ENCODE peak calls at places on chromosomes 2 and 18, in six cellular contexts. One of them, this sample, is unnamed. For H3K4me1 and H3K9me3, the result is how much of the 10 kb centered on the place peaks cover.

GRCh38 chr2:219252570-219252899 is 508 bp upstream of the TUBA4B start:
- DNase-seq in psoas muscle: no peak
- DNase-seq in uterus: no peak
- DNase-seq in thyroid gland: peak
- DNase-seq in ovary: no peak
- DNase-seq in upper lobe of right lung: no peak
- DNase-seq in this sample: no peak

GRCh38 chr2:110114801-110115200 is 821 bp downstream of the MALL start:
- DNase-seq in psoas muscle: no peak
- DNase-seq in uterus: no peak
- DNase-seq in thyroid gland: no peak
- DNase-seq in ovary: no peak
- DNase-seq in upper lobe of right lung: no peak
- DNase-seq in this sample: no peak

GRCh38 chr2:66854304-66854703 is 419.4 kb downstream of the MEIS1 start:
- DNase-seq in psoas muscle: no peak
- DNase-seq in uterus: no peak
- DNase-seq in thyroid gland: no peak
- DNase-seq in ovary: no peak
- DNase-seq in upper lobe of right lung: no peak
- DNase-seq in this sample: no peak

GRCh38 chr2:415986-416610 is 128.2 kb upstream of the ALKAL2 start:
- DNase-seq in psoas muscle: no peak
- DNase-seq in uterus: no peak
- DNase-seq in thyroid gland: no peak
- DNase-seq in ovary: no peak
- DNase-seq in upper lobe of right lung: no peak
- DNase-seq in this sample: no peak

GRCh38 chr2:68789603-68790002 is 55.0 kb downstream of the ARHGAP25 start:
- DNase-seq in psoas muscle: no peak
- DNase-seq in uterus: no peak
- DNase-seq in thyroid gland: no peak
- DNase-seq in ovary: no peak
- DNase-seq in upper lobe of right lung: no peak
- DNase-seq in this sample: no peak

GRCh38 chr2:179911569-179911968 is 50.2 kb upstream of the ZNF385B start:
- DNase-seq in psoas muscle: no peak
- DNase-seq in uterus: no peak
- DNase-seq in thyroid gland: no peak
- DNase-seq in ovary: no peak
- DNase-seq in upper lobe of right lung: no peak
- DNase-seq in this sample: no peak

GRCh38 chr2:120017201-120017600 is 4.3 kb downstream of the EPB41L5 start:
- DNase-seq in psoas muscle: no peak
- DNase-seq in uterus: no peak
- DNase-seq in thyroid gland: no peak
- DNase-seq in ovary: no peak
- DNase-seq in upper lobe of right lung: no peak
- DNase-seq in this sample: no peak

GRCh38 chr2:150466770-150467640 is 20.5 kb downstream of the RND3 start:
- DNase-seq in psoas muscle: no peak
- DNase-seq in uterus: no peak
- DNase-seq in thyroid gland: no peak
- DNase-seq in ovary: no peak
- DNase-seq in upper lobe of right lung: no peak
- DNase-seq in this sample: no peak

GRCh38 chr2:71186973-71187372 is 39.9 kb downstream of the PAIP2B start:
- DNase-seq in psoas muscle: no peak
- DNase-seq in uterus: no peak
- DNase-seq in thyroid gland: no peak
- DNase-seq in ovary: no peak
- DNase-seq in upper lobe of right lung: no peak
- DNase-seq in this sample: no peak

GRCh38 chr2:234732404-234733092 is 219.3 kb upstream of the SH3BP4 start:
- DNase-seq in psoas muscle: no peak
- DNase-seq in uterus: no peak
- DNase-seq in thyroid gland: no peak
- DNase-seq in ovary: no peak
- DNase-seq in upper lobe of right lung: no peak
- DNase-seq in this sample: no peak

GRCh38 chr18:11532758-11533512 is 76.5 kb upstream of the SLC35G4 start:
- DNase-seq in psoas muscle: no peak
- DNase-seq in uterus: no peak
- DNase-seq in thyroid gland: no peak
- DNase-seq in ovary: no peak
- DNase-seq in upper lobe of right lung: no peak
- DNase-seq in this sample: no peak

GRCh38 chr2:150618215-150618905 is 130.9 kb upstream of the RND3 start:
- DNase-seq in psoas muscle: no peak
- DNase-seq in uterus: no peak
- DNase-seq in thyroid gland: no peak
- DNase-seq in ovary: no peak
- DNase-seq in upper lobe of right lung: no peak
- DNase-seq in this sample: no peak

GRCh38 chr2:60819155-60819862 is 62.1 kb upstream of the REL start:
- DNase-seq in psoas muscle: no peak
- DNase-seq in uterus: no peak
- DNase-seq in thyroid gland: no peak
- DNase-seq in ovary: no peak
- DNase-seq in upper lobe of right lung: no peak
- DNase-seq in this sample: peak

GRCh38 chr18:6591491-6591890 is 138.0 kb upstream of the ARHGAP28 start:
- DNase-seq in psoas muscle: no peak
- DNase-seq in uterus: no peak
- DNase-seq in thyroid gland: no peak
- DNase-seq in ovary: no peak
- DNase-seq in upper lobe of right lung: no peak
- DNase-seq in this sample: no peak

GRCh38 chr18:49926076-49926745 is 112.9 kb upstream of the ACAA2 start:
- DNase-seq in psoas muscle: no peak
- DNase-seq in uterus: no peak
- DNase-seq in thyroid gland: no peak
- DNase-seq in ovary: no peak
- DNase-seq in upper lobe of right lung: no peak
- DNase-seq in this sample: no peak

GRCh38 chr18:44198296-44199284 is 482.1 kb upstream of the SETBP1 start:
- DNase-seq in psoas muscle: no peak
- DNase-seq in uterus: no peak
- DNase-seq in thyroid gland: peak
- DNase-seq in ovary: no peak
- DNase-seq in upper lobe of right lung: peak
- DNase-seq in this sample: no peak

GRCh38 chr2:25586726-25587144 is 86.6 kb downstream of the DTNB start:
- DNase-seq in psoas muscle: no peak
- DNase-seq in uterus: no peak
- DNase-seq in thyroid gland: no peak
- DNase-seq in ovary: no peak
- DNase-seq in upper lobe of right lung: no peak
- DNase-seq in this sample: no peak

GRCh38 chr18:9706081-9706935 is 1.8 kb upstream of the RAB31 start:
- DNase-seq in psoas muscle: no peak
- DNase-seq in uterus: no peak
- DNase-seq in thyroid gland: no peak
- DNase-seq in ovary: no peak
- DNase-seq in upper lobe of right lung: no peak
- DNase-seq in this sample: no peak

GRCh38 chr2:23037596-23037995 is 347.4 kb upstream of the KLHL29 start:
- DNase-seq in psoas muscle: no peak
- DNase-seq in uterus: no peak
- DNase-seq in thyroid gland: no peak
- DNase-seq in ovary: no peak
- DNase-seq in upper lobe of right lung: no peak
- DNase-seq in this sample: no peak

GRCh38 chr2:158685646-158686045 is 109.5 kb upstream of the DAPL1 start:
- DNase-seq in psoas muscle: no peak
- DNase-seq in uterus: no peak
- DNase-seq in thyroid gland: no peak
- DNase-seq in ovary: no peak
- DNase-seq in upper lobe of right lung: no peak
- DNase-seq in this sample: no peak

GRCh38 chr2:170271340-170271739 is 93.4 kb downstream of the MYO3B start:
- DNase-seq in psoas muscle: no peak
- DNase-seq in uterus: no peak
- DNase-seq in thyroid gland: peak
- DNase-seq in ovary: no peak
- DNase-seq in upper lobe of right lung: no peak
- DNase-seq in this sample: no peak

GRCh38 chr2:235330775-235331438 is 162.9 kb upstream of the AGAP1 start:
- DNase-seq in psoas muscle: no peak
- DNase-seq in uterus: no peak
- DNase-seq in thyroid gland: no peak
- DNase-seq in ovary: no peak
- DNase-seq in upper lobe of right lung: no peak
- DNase-seq in this sample: no peak

GRCh38 chr2:235595420-235596010 is 101.7 kb downstream of the AGAP1 start:
- DNase-seq in psoas muscle: peak
- DNase-seq in uterus: peak
- DNase-seq in thyroid gland: peak
- DNase-seq in ovary: peak
- DNase-seq in upper lobe of right lung: no peak
- DNase-seq in this sample: peak

GRCh38 chr18:808086-808485 is 4.0 kb downstream of the YES1 start:
- DNase-seq in psoas muscle: no peak
- DNase-seq in uterus: no peak
- DNase-seq in thyroid gland: no peak
- DNase-seq in ovary: no peak
- DNase-seq in upper lobe of right lung: no peak
- DNase-seq in this sample: no peak

GRCh38 chr18:805008-805754 is 6.9 kb downstream of the YES1 start:
- DNase-seq in psoas muscle: no peak
- DNase-seq in uterus: no peak
- DNase-seq in thyroid gland: no peak
- DNase-seq in ovary: no peak
- DNase-seq in upper lobe of right lung: no peak
- DNase-seq in this sample: no peak

GRCh38 chr18:809985-810642 is 1.9 kb downstream of the YES1 start:
- DNase-seq in psoas muscle: no peak
- DNase-seq in uterus: no peak
- DNase-seq in thyroid gland: no peak
- DNase-seq in ovary: no peak
- DNase-seq in upper lobe of right lung: no peak
- DNase-seq in this sample: no peak

GRCh38 chr18:808502-808901 is 3.5 kb downstream of the YES1 start:
- DNase-seq in psoas muscle: no peak
- DNase-seq in uterus: no peak
- DNase-seq in thyroid gland: no peak
- DNase-seq in ovary: no peak
- DNase-seq in upper lobe of right lung: no peak
- DNase-seq in this sample: no peak

DNA sequence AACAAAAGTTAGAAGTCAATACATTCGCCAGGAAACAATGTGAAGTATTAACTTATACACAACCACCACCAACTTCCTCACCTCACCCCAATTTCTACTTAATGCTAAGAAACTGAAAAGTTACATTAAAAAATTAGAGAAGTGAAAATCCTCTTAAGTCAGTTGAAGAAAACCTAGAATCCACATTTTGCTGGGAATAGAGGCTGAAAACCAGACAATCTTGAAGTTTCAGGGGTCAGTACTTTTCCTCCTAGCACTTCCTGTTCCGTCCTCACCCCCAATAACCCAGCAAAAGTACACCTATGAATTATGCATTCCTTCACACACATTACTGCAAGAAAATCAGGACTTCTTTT is 6.3 kb downstream of the YES1 start:
- DNase-seq in psoas muscle: no peak
- DNase-seq in uterus: no peak
- DNase-seq in thyroid gland: no peak
- DNase-seq in ovary: no peak
- DNase-seq in upper lobe of right lung: no peak
- DNase-seq in this sample: no peak
- H3K4me1 ChIP-seq in psoas muscle: under half
- H3K4me1 ChIP-seq in uterus: under half
- H3K4me1 ChIP-seq in thyroid gland: under half
- H3K4me1 ChIP-seq in ovary: under half
- H3K4me1 ChIP-seq in upper lobe of right lung: under half
- H3K4me1 ChIP-seq in this sample: under half

GRCh38 chr2:16330571-16331351 is 334.9 kb downstream of the CYRIA start:
- DNase-seq in psoas muscle: no peak
- DNase-seq in uterus: no peak
- DNase-seq in thyroid gland: no peak
- DNase-seq in ovary: no peak
- DNase-seq in upper lobe of right lung: no peak
- DNase-seq in this sample: no peak

GRCh38 chr2:16328521-16329190 is 337.0 kb downstream of the CYRIA start:
- DNase-seq in psoas muscle: no peak
- DNase-seq in uterus: no peak
- DNase-seq in thyroid gland: no peak
- DNase-seq in ovary: no peak
- DNase-seq in upper lobe of right lung: no peak
- DNase-seq in this sample: no peak

GRCh38 chr2:16331761-16332160 is 333.9 kb downstream of the CYRIA start:
- DNase-seq in psoas muscle: no peak
- DNase-seq in uterus: no peak
- DNase-seq in thyroid gland: no peak
- DNase-seq in ovary: no peak
- DNase-seq in upper lobe of right lung: no peak
- DNase-seq in this sample: no peak

GRCh38 chr2:16329421-16329820 is 336.2 kb downstream of the CYRIA start:
- DNase-seq in psoas muscle: no peak
- DNase-seq in uterus: no peak
- DNase-seq in thyroid gland: no peak
- DNase-seq in ovary: no peak
- DNase-seq in upper lobe of right lung: no peak
- DNase-seq in this sample: no peak

GRCh38 chr2:16330012-16330411 is 335.6 kb downstream of the CYRIA start:
- DNase-seq in psoas muscle: no peak
- DNase-seq in uterus: no peak
- DNase-seq in thyroid gland: no peak
- DNase-seq in ovary: no peak
- DNase-seq in upper lobe of right lung: no peak
- DNase-seq in this sample: no peak
- H3K9me3 ChIP-seq in psoas muscle: under half
- H3K9me3 ChIP-seq in uterus: under half
- H3K9me3 ChIP-seq in thyroid gland: under half
- H3K9me3 ChIP-seq in ovary: under half
- H3K9me3 ChIP-seq in upper lobe of right lung: under half
- H3K9me3 ChIP-seq in this sample: under half

GRCh38 chr2:43877782-43878464 is 39.2 kb downstream of the ABCG8 start:
- DNase-seq in psoas muscle: peak
- DNase-seq in uterus: peak
- DNase-seq in thyroid gland: peak
- DNase-seq in ovary: peak
- DNase-seq in upper lobe of right lung: no peak
- DNase-seq in this sample: peak
- H3K4me1 ChIP-seq in psoas muscle: under half
- H3K4me1 ChIP-seq in uterus: under half
- H3K4me1 ChIP-seq in thyroid gland: under half
- H3K4me1 ChIP-seq in ovary: under half
- H3K4me1 ChIP-seq in upper lobe of right lung: under half
- H3K4me1 ChIP-seq in this sample: under half

DNA sequence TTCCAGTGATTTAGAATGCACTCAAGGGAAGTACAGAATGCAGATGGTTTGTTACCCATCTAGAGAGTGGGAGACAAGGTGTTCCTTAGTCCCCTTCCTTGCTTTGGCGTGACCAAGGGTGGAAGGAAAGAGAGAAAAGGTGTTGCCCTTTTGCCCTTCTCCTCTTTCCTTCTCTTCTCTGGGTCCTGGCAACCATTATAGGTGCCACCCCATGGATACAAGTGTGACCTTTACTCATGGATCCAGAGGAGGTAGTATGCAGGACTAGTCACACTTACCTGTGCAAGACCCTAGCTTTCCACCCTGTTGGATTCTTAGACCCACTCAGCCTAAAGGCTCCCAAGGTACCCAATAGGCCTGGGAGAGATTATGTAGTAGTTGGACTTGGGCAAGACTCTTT is 11.6 kb upstream of the RBFA start:
- DNase-seq in psoas muscle: no peak
- DNase-seq in uterus: no peak
- DNase-seq in thyroid gland: no peak
- DNase-seq in ovary: no peak
- DNase-seq in upper lobe of right lung: no peak
- DNase-seq in this sample: no peak
- H3K9me3 ChIP-seq in psoas muscle: half or more
- H3K9me3 ChIP-seq in uterus: half or more
- H3K9me3 ChIP-seq in thyroid gland: under half
- H3K9me3 ChIP-seq in ovary: half or more
- H3K9me3 ChIP-seq in upper lobe of right lung: half or more
- H3K9me3 ChIP-seq in this sample: half or more